ENCODE peak calls at places on chromosomes 1 and 21, in nine cellular contexts. O, J, B, L, H, S, D, I and T are unnamed samples.

GRCh38 chr1:245957446-245957845 is 549.6 kb downstream of the SMYD3 start:
- DNase-seq in H (no peak), L (no peak), O (no peak), I (no peak), D (no peak), S (no peak), J (no peak), B (no peak), T (no peak)

GRCh38 chr1:66374561-66375111 is 159.3 kb upstream of the SGIP1 start:
- DNase-seq in O (peak; percentile 87), L (peak; percentile 47), I (no peak), D (peak; percentile 89), H (no peak), B (no peak), S (peak; percentile 73), J (peak; percentile 57), T (no peak)

GRCh38 chr1:32701421-32701911 is 1.1 kb downstream of the SYNC start:
- DNase-seq in J (no peak), H (no peak), I (peak; percentile 60), B (no peak), S (no peak), O (no peak), D (no peak), L (no peak), T (peak; percentile 69)

GRCh38 chr1:27402349-27402754 is 9.9 kb downstream of the GPR3 start:
- DNase-seq in B (no peak), H (peak; percentile 19), D (peak; percentile 53), J (peak; percentile 35), O (peak; percentile 66), I (peak; percentile 86), S (peak; percentile 49), L (no peak), T (peak; percentile 83)

GRCh38 chr1:235557495-235557894 is 53.2 kb upstream of the B3GALNT2 start:
- DNase-seq in D (no peak), H (no peak), S (peak; percentile 8), I (no peak), L (no peak), J (peak; percentile 42), B (no peak), O (no peak), T (no peak)

GRCh38 chr1:66617362-66617761 is 83.4 kb downstream of the SGIP1 start:
- DNase-seq in D (no peak), S (no peak), O (no peak), I (no peak), L (no peak), J (no peak), B (no peak), H (no peak), T (no peak)

GRCh38 chr1:27137544-27138075 is 17.3 kb downstream of the SLC9A1 start:
- DNase-seq in B (no peak), D (no peak), H (no peak), O (no peak), L (no peak), S (no peak), I (peak; percentile 86), J (peak; percentile 37), T (peak; percentile 62)

GRCh38 chr1:68725353-68725752 is 228.5 kb upstream of the DEPDC1 start:
- DNase-seq in O (no peak), S (no peak), D (no peak), L (no peak), B (peak; percentile 6), H (no peak), J (no peak), I (no peak), T (no peak)

GRCh38 chr1:16076003-16076870 is 2.8 kb upstream of the FAM131C start:
- DNase-seq in O (peak; percentile 96), J (no peak), S (peak; percentile 87), B (no peak), D (peak; percentile 94), I (no peak), L (no peak), H (no peak), T (no peak)

GRCh38 chr1:21338568-21339401 is 48.5 kb upstream of the ECE1 start:
- DNase-seq in B (peak; percentile 57), J (no peak), L (no peak), S (no peak), D (peak; percentile 19), I (peak; percentile 67), H (no peak), O (peak; percentile 48), T (peak; percentile 84)

GRCh38 chr1:241129207-241129960 is 227.6 kb downstream of the RGS7 start:
- DNase-seq in I (no peak), L (no peak), S (no peak), J (no peak), H (no peak), D (no peak), B (no peak), O (no peak), T (no peak)

GRCh38 chr1:35298464-35298863 is 30.0 kb downstream of the ZMYM4 start:
- DNase-seq in D (peak; percentile 28), J (no peak), I (no peak), O (peak; percentile 60), H (peak; percentile 1), S (peak; percentile 43), L (peak; percentile 50), B (no peak), T (no peak)

GRCh38 chr1:64699327-64699726 is 45.5 kb upstream of the RAVER2 start:
- DNase-seq in B (no peak), S (no peak), D (no peak), L (no peak), J (no peak), I (no peak), O (no peak), H (no peak), T (no peak)

GRCh38 chr1:183164963-183165362 is 21.1 kb upstream of the LAMC2 start:
- DNase-seq in L (no peak), I (no peak), H (no peak), J (no peak), D (no peak), S (peak; percentile 83), B (no peak), O (no peak), T (no peak)

GRCh38 chr1:180954766-180955165 is 42.1 kb downstream of the KIAA1614 start:
- DNase-seq in J (no peak), B (no peak), I (no peak), L (no peak), D (no peak), H (no peak), O (no peak), S (no peak), T (no peak)

GRCh38 chr1:178126790-178127189 is 32.9 kb downstream of the RASAL2 start:
- DNase-seq in O (peak; percentile 97), D (peak; percentile 97), I (no peak), S (peak; percentile 91), J (no peak), H (no peak), L (no peak), B (no peak), T (peak; percentile 10)

GRCh38 chr21:42580076-42580792 is 66.6 kb downstream of the SLC37A1 start:
- DNase-seq in D (no peak), S (no peak), H (no peak), O (no peak), I (no peak), L (no peak), J (no peak), B (no peak), T (no peak)

GRCh38 chr1:22347854-22348760 is 103.5 kb upstream of the ZBTB40 start:
- DNase-seq in B (peak; percentile 40), H (no peak), L (no peak), J (no peak), S (no peak), I (no peak), D (no peak), O (no peak), T (no peak)

GRCh38 chr1:62295921-62296451 is 23.2 kb downstream of the KANK4 start:
- DNase-seq in O (peak; percentile 46), B (no peak), L (no peak), S (no peak), I (no peak), H (no peak), J (no peak), D (peak; percentile 38), T (no peak)

GRCh38 chr21:16708431-16708830 is 804.4 kb upstream of the CXADR start:
- DNase-seq in D (no peak), O (peak; percentile 33), J (no peak), H (no peak), L (no peak), B (no peak), I (no peak), S (no peak), T (no peak)

GRCh38 chr21:32278068-32278467 is 781 bp downstream of the MIS18A start:
- DNase-seq in D (no peak), H (no peak), L (no peak), S (peak; percentile 17), O (peak; percentile 13), J (no peak), B (no peak), I (no peak), T (no peak)

GRCh38 chr1:39105061-39105840 is 79.1 kb downstream of the NDUFS5 start:
- DNase-seq in I (peak; percentile 84), H (peak; percentile 69), D (no peak), S (peak; percentile 71), L (peak; percentile 78), B (peak; percentile 82), J (peak; percentile 65), O (peak; percentile 55), T (peak; percentile 80)

GRCh38 chr1:47688161-47688560 is 250.3 kb downstream of the FOXD2 start:
- DNase-seq in B (no peak), O (no peak), D (no peak), I (no peak), J (no peak), S (no peak), H (no peak), L (no peak), T (peak; percentile 0)

GRCh38 chr1:39149509-39149908 is 55.0 kb upstream of the MACF1 start:
- DNase-seq in L (no peak), B (no peak), I (no peak), O (no peak), J (no peak), D (no peak), H (no peak), S (no peak), T (no peak)

GRCh38 chr1:198556969-198557368 is 16.5 kb upstream of the ATP6V1G3 start:
- DNase-seq in B (no peak), D (no peak), O (no peak), L (peak; percentile 22), J (peak; percentile 51), I (peak; percentile 51), S (no peak), H (peak; percentile 38), T (no peak)

GRCh38 chr1:24465099-24465498 is 37.5 kb upstream of the RCAN3 start:
- DNase-seq in J (no peak), S (no peak), O (no peak), B (no peak), L (no peak), H (no peak), D (no peak), I (no peak), T (no peak)

GRCh38 chr1:183993132-183993531 is 44.4 kb downstream of the COLGALT2 start:
- DNase-seq in B (no peak), O (no peak), L (no peak), I (no peak), D (no peak), S (no peak), J (no peak), H (no peak), T (no peak)

GRCh38 chr1:189859385-189859977 is 618.2 kb downstream of the BRINP3 start:
- DNase-seq in I (no peak), S (peak; percentile 39), B (no peak), D (peak; percentile 44), O (peak; percentile 3), H (no peak), L (peak; percentile 20), J (peak; percentile 46), T (no peak)

GRCh38 chr1:167298328-167298727 is 77.6 kb downstream of the POU2F1 start:
- DNase-seq in J (no peak), D (no peak), B (no peak), H (no peak), I (no peak), O (peak; percentile 5), S (no peak), L (no peak), T (no peak)

GRCh38 chr1:232880354-232880753 is 70.1 kb upstream of the NTPCR start:
- DNase-seq in O (peak; percentile 49), D (peak; percentile 31), B (no peak), L (no peak), J (peak; percentile 27), I (no peak), S (peak; percentile 26), H (no peak), T (peak; percentile 50)

GRCh38 chr1:25706146-25707089 is 89.8 kb downstream of the MAN1C1 start:
- DNase-seq in D (no peak), S (no peak), O (no peak), H (no peak), I (no peak), J (no peak), L (no peak), B (no peak), T (no peak)